ENCODE peak calls at places on chromosomes 13 and 19, in six cellular contexts. R, U, Z, H, M and I are unnamed samples.

GRCh38 chr19:11685676-11686650 is 52.8 kb downstream of the ZNF823 start:
- DNase-seq in H (peak), Z (no peak), R (no peak), M (no peak), U (no peak), I (no peak)

GRCh38 chr19:50435221-50435620 is 2.5 kb downstream of the MYBPC2 start:
- DNase-seq in R (no peak), M (no peak), Z (no peak), U (no peak), H (no peak), I (no peak)

GRCh38 chr13:20945952-20946383 is 43.4 kb upstream of the XPO4 start:
- DNase-seq in R (no peak), Z (no peak), U (no peak), M (no peak), H (no peak), I (no peak)

GRCh38 chr19:15421136-15421535 is 2.3 kb upstream of the AKAP8L start:
- DNase-seq in H (no peak), R (no peak), Z (no peak), U (no peak), M (no peak), I (no peak)

GRCh38 chr19:791605-792360 is 5.5 kb upstream of the PTBP1 start:
- DNase-seq in Z (no peak), M (no peak), U (no peak), H (no peak), R (no peak), I (no peak)

GRCh38 chr19:13102666-13103584 is at the start of gene LYL1:
- DNase-seq in R (no peak), Z (no peak), H (peak), M (no peak), U (no peak), I (no peak)

GRCh38 chr19:3276341-3276799 is 51.9 kb downstream of the CELF5 start:
- DNase-seq in M (peak), H (no peak), R (no peak), Z (no peak), U (no peak), I (peak)

GRCh38 chr19:49758292-49758691 is 4.8 kb downstream of the TSKS start:
- DNase-seq in M (no peak), U (no peak), Z (peak), R (peak), H (no peak), I (no peak)

GRCh38 chr13:27808866-27809546 is 16.7 kb downstream of the GSX1 start:
- DNase-seq in U (no peak), M (no peak), R (no peak), Z (no peak), H (no peak), I (no peak)

GRCh38 chr19:57755031-57755430 is 8.4 kb downstream of the ZNF776 start:
- DNase-seq in M (no peak), R (no peak), Z (no peak), H (no peak), U (no peak), I (no peak)

GRCh38 chr19:11160119-11160768 is 4.7 kb upstream of the SPC24 start:
- DNase-seq in Z (no peak), M (no peak), H (no peak), R (peak), U (no peak), I (no peak)

GRCh38 chr13:26596458-26596857 is 39.0 kb downstream of the WASF3 start:
- DNase-seq in M (no peak), U (no peak), Z (no peak), R (no peak), H (no peak), I (no peak)

GRCh38 chr13:48192536-48192935 is 40.5 kb upstream of the ITM2B start:
- DNase-seq in M (no peak), U (no peak), R (no peak), Z (no peak), H (no peak), I (no peak)

GRCh38 chr13:71864094-71864980 is 2.7 kb downstream of the DACH1 start:
- DNase-seq in R (no peak), H (no peak), Z (peak), U (peak), M (peak), I (no peak)

GRCh38 chr13:114283581-114283980 is 2.2 kb downstream of the UPF3A start:
- DNase-seq in R (no peak), U (no peak), H (no peak), M (no peak), Z (no peak), I (no peak)

GRCh38 chr19:8148410-8149231 is 771 bp downstream of the FBN3 start:
- DNase-seq in H (no peak), R (no peak), Z (no peak), U (no peak), M (no peak), I (no peak)

GRCh38 chr13:31909889-31910551 is 121.6 kb upstream of the FRY start:
- DNase-seq in U (peak), Z (peak), H (peak), R (peak), M (no peak), I (no peak)

GRCh38 chr13:113119822-113120189 is 2.8 kb upstream of the F10 start:
- DNase-seq in Z (no peak), M (no peak), U (no peak), H (no peak), R (no peak), I (no peak)

GRCh38 chr13:113796211-113796875 is 37.3 kb downstream of the TMEM255B start:
- DNase-seq in M (no peak), U (no peak), R (no peak), H (no peak), Z (no peak), I (no peak)

GRCh38 chr13:43728411-43728810 is 58.4 kb downstream of the ENOX1 start:
- DNase-seq in Z (peak), M (no peak), U (no peak), H (no peak), R (peak), I (no peak)

GRCh38 chr19:31258211-31259052 is 90.8 kb downstream of the TSHZ3 start:
- DNase-seq in M (no peak), R (no peak), H (no peak), U (no peak), Z (no peak), I (no peak)

GRCh38 chr13:20206065-20206725 is 13.5 kb upstream of the GJB2 start:
- DNase-seq in Z (no peak), U (no peak), M (no peak), R (no peak), H (no peak), I (no peak)

GRCh38 chr13:73767191-73767741 is 366.9 kb downstream of the KLF12 start:
- DNase-seq in M (no peak), H (no peak), U (no peak), R (no peak), Z (no peak), I (no peak)

GRCh38 chr13:30829145-30829544 is 76.9 kb upstream of the MEDAG start:
- DNase-seq in M (no peak), R (peak), H (no peak), U (no peak), Z (peak), I (no peak)

GRCh38 chr13:89380101-89380500 is 1708.9 kb downstream of the SLITRK5 start:
- DNase-seq in Z (no peak), M (no peak), H (peak), U (no peak), R (no peak), I (no peak)

GRCh38 chr19:8050274-8051096 is 2.1 kb upstream of the CCL25 start:
- DNase-seq in U (peak), Z (peak), H (peak), R (peak), M (peak), I (peak)

GRCh38 chr13:30375436-30375835 is 46.9 kb upstream of the UBE2L5 start:
- DNase-seq in U (no peak), R (no peak), Z (no peak), M (no peak), H (peak), I (no peak)

GRCh38 chr13:23160241-23161175 is 20.3 kb upstream of the SGCG start:
- DNase-seq in M (no peak), R (no peak), U (no peak), H (no peak), Z (no peak), I (no peak)

GRCh38 chr19:11447347-11448262 is 12.2 kb downstream of the PRKCSH start:
- DNase-seq in R (no peak), U (no peak), M (no peak), H (no peak), Z (no peak), I (no peak)

GRCh38 chr13:98274921-98275487 is 97.9 kb upstream of the RNF113B start:
- DNase-seq in M (no peak), H (no peak), R (no peak), Z (no peak), U (no peak), I (no peak)

GRCh38 chr13:110044521-110045200 is 258.3 kb upstream of the IRS2 start:
- DNase-seq in R (peak), U (no peak), M (no peak), H (no peak), Z (peak), I (no peak)

GRCh38 chr13:49806126-49806536 is 13.6 kb upstream of the KPNA3 start:
- DNase-seq in R (peak), M (no peak), U (no peak), Z (peak), H (no peak), I (no peak)
- TF ChIP-seq CTCF in R (no peak), M (no peak), U (no peak), Z (no peak), H (no peak), I (no peak)

GRCh38 chr13:39419068-39419467 is 183.9 kb downstream of the LHFPL6 start:
- DNase-seq in M (no peak), H (no peak), Z (no peak), U (no peak), R (no peak), I (no peak)

GRCh38 chr13:39415403-39415802 is 187.6 kb downstream of the LHFPL6 start:
- DNase-seq in M (peak), Z (peak), H (no peak), R (peak), U (peak), I (no peak)

GRCh38 chr13:39417643-39418042 is 185.3 kb downstream of the LHFPL6 start:
- DNase-seq in Z (peak), H (no peak), M (no peak), U (no peak), R (peak), I (no peak)

GRCh38 chr13:39418424-39418823 is 184.6 kb downstream of the LHFPL6 start:
- DNase-seq in Z (no peak), H (no peak), M (no peak), U (no peak), R (no peak), I (no peak)

DNA sequence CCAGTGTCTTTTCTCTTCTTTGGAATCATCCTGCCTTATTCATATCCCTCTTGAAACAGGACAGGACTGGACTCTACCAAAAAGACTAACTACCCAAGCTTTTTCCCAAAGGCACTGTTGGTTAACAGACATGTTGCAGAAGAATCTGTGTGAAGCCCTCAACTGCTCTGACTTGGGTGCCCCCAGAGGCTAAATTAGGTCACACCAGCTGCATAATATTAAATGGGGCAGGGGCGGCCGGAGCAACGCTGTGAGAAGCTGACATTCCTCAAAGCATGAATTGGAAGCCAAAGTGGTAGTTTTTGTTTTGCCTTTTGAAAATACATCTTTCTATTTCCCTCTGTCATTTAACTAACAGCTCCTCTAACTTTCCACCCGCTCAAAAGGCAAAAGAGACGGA is 185.9 kb downstream of the LHFPL6 start:
- DNase-seq in M (no peak), U (no peak), R (no peak), H (no peak), Z (peak), I (no peak)
- TF ChIP-seq CTCF in M (no peak), U (peak), R (peak), H (no peak), Z (peak), I (no peak)

GRCh38 chr19:48713041-48713863 is 6.3 kb downstream of the MAMSTR start:
- DNase-seq in Z (peak), U (no peak), M (no peak), R (no peak), H (no peak), I (no peak)
- TF ChIP-seq CTCF in Z (peak), U (no peak), M (no peak), R (peak), H (no peak), I (no peak)

GRCh38 chr13:52800856-52801255 is 47.6 kb downstream of the PCDH8 start:
- DNase-seq in M (no peak), H (no peak), Z (no peak), R (no peak), U (no peak), I (no peak)

GRCh38 chr13:52809310-52809769 is 39.1 kb downstream of the PCDH8 start:
- DNase-seq in R (peak), M (peak), U (peak), H (peak), Z (peak), I (no peak)

GRCh38 chr13:52806029-52806428 is 42.4 kb downstream of the PCDH8 start:
- DNase-seq in H (no peak), M (no peak), R (no peak), U (no peak), Z (no peak), I (no peak)

GRCh38 chr13:52808842-52809219 is 39.6 kb downstream of the PCDH8 start:
- DNase-seq in R (no peak), M (no peak), Z (no peak), U (no peak), H (no peak), I (no peak)

GRCh38 chr13:52804202-52804641 is 44.2 kb downstream of the PCDH8 start:
- DNase-seq in M (no peak), Z (no peak), U (no peak), H (no peak), R (no peak), I (no peak)
- TF ChIP-seq CTCF in M (no peak), Z (no peak), U (no peak), H (no peak), R (no peak), I (no peak)